ENCODE peak calls at places on chromosome 13, in five cellular contexts. S, X, D, N and F are unnamed samples.

GRCh38 chr13:44955421-44955820 is 33.9 kb downstream of the NUFIP1 start:
- DNase-seq in X (no peak), D (no peak), S (no peak), N (no peak), F (no peak)

GRCh38 chr13:23965346-23965745 is 68.0 kb upstream of the C1QTNF9B start:
- DNase-seq in N (no peak), X (no peak), S (no peak), D (no peak), F (no peak)

GRCh38 chr13:79989251-79989661 is 351.7 kb downstream of the SPRY2 start:
- DNase-seq in N (no peak), S (no peak), D (no peak), X (no peak), F (no peak)

GRCh38 chr13:79386125-79386822 is 19.8 kb downstream of the RBM26 start:
- DNase-seq in N (no peak), D (no peak), X (no peak), S (no peak), F (no peak)

GRCh38 chr13:103007427-103007762 is 58.8 kb downstream of the SLC10A2 start:
- DNase-seq in X (no peak), D (no peak), N (no peak), S (no peak), F (no peak)

GRCh38 chr13:50529154-50529882 is 314.2 kb downstream of the DLEU7 start:
- DNase-seq in X (no peak), N (peak), D (peak), S (peak), F (no peak)

GRCh38 chr13:77434289-77434688 is 101.2 kb upstream of the SCEL start:
- DNase-seq in X (no peak), S (no peak), D (no peak), N (no peak), F (no peak)

GRCh38 chr13:71629167-71629566 is 237.8 kb downstream of the DACH1 start:
- DNase-seq in D (no peak), N (no peak), X (no peak), S (no peak), F (no peak)

GRCh38 chr13:108377646-108378206 is 108.2 kb downstream of the TNFSF13B start:
- DNase-seq in N (no peak), S (no peak), X (no peak), D (no peak), F (no peak)

GRCh38 chr13:102028846-102029245 is 373.0 kb downstream of the FGF14 start:
- DNase-seq in D (no peak), N (no peak), S (no peak), X (no peak), F (no peak)

GRCh38 chr13:65836066-65836465 is 1394.1 kb downstream of the PCDH9 start:
- DNase-seq in S (no peak), N (no peak), D (no peak), X (no peak), F (no peak)

GRCh38 chr13:42486711-42487198 is 87.2 kb upstream of the TNFSF11 start:
- DNase-seq in D (no peak), N (no peak), X (no peak), S (no peak), F (no peak)

GRCh38 chr13:106503272-106503671 is 32.2 kb downstream of the EFNB2 start:
- DNase-seq in D (no peak), S (no peak), N (no peak), X (no peak), F (no peak)

GRCh38 chr13:99626461-99627082 is 125.3 kb downstream of the TM9SF2 start:
- DNase-seq in S (no peak), X (no peak), D (peak), N (no peak), F (no peak)

GRCh38 chr13:113664751-113665581 is 2.1 kb upstream of the GRK1 start:
- DNase-seq in X (no peak), D (no peak), S (no peak), N (no peak), F (no peak)

GRCh38 chr13:73073050-73073449 is 14.2 kb downstream of the KLF5 start:
- DNase-seq in N (no peak), S (no peak), D (no peak), X (no peak), F (no peak)

GRCh38 chr13:59680429-59681024 is 483.2 kb downstream of the DIAPH3 start:
- DNase-seq in S (no peak), D (peak), N (peak), X (no peak), F (no peak)

GRCh38 chr13:24528816-24529398 is 16.3 kb upstream of the PARP4 start:
- DNase-seq in D (no peak), N (no peak), X (no peak), S (no peak), F (no peak)

GRCh38 chr13:44368062-44368591 is 5.5 kb upstream of the SERP2 start:
- DNase-seq in N (peak), S (peak), D (no peak), X (no peak), F (no peak)

GRCh38 chr13:28654276-28654675 is 4.7 kb upstream of the POMP start:
- DNase-seq in S (no peak), X (no peak), D (no peak), N (no peak), F (no peak)

GRCh38 chr13:107271226-107271625 is 703.3 kb upstream of the ARGLU1 start:
- DNase-seq in X (no peak), D (no peak), N (no peak), S (peak), F (no peak)

GRCh38 chr13:102203718-102204117 is 198.1 kb downstream of the FGF14 start:
- DNase-seq in N (no peak), S (peak), X (no peak), D (no peak), F (no peak)

GRCh38 chr13:102677122-102677521 is 17.7 kb downstream of the METTL21C start:
- DNase-seq in X (no peak), N (no peak), S (no peak), D (no peak), F (no peak)

GRCh38 chr13:95697052-95697680 is 20.2 kb downstream of the DNAJC3 start:
- DNase-seq in X (no peak), S (no peak), D (no peak), N (no peak), F (no peak)

GRCh38 chr13:49248433-49249002 is 793 bp downstream of the CDADC1 start:
- DNase-seq in D (no peak), X (peak), N (peak), S (peak), F (no peak)

GRCh38 chr13:112184851-112185371 is 118.0 kb downstream of the SOX1 start:
- DNase-seq in S (no peak), X (no peak), N (no peak), D (no peak), F (no peak)

GRCh38 chr13:112183544-112184145 is 116.7 kb downstream of the SOX1 start:
- DNase-seq in N (no peak), S (no peak), X (no peak), D (no peak), F (no peak)

GRCh38 chr13:112184261-112184660 is 117.3 kb downstream of the SOX1 start:
- DNase-seq in X (no peak), S (no peak), N (no peak), D (no peak), F (no peak)

GRCh38 chr13:112182251-112182650 is 115.3 kb downstream of the SOX1 start:
- DNase-seq in X (no peak), D (no peak), S (no peak), N (no peak), F (no peak)

GRCh38 chr13:112182831-112183543 is 116.0 kb downstream of the SOX1 start:
- DNase-seq in N (no peak), D (no peak), X (peak), S (no peak), F (no peak)
- TF ChIP-seq ZBTB33 in N (no peak), D (no peak), X (no peak), S (no peak), F (no peak)

GRCh38 chr13:26999499-26999898 is 172.1 kb downstream of the USP12 start:
- DNase-seq in N (no peak), X (no peak), D (no peak), S (no peak), F (no peak)
- TF ChIP-seq ZBTB33 in N (no peak), X (no peak), D (no peak), S (no peak), F (no peak)

GRCh38 chr13:112179421-112179820 is 112.5 kb downstream of the SOX1 start:
- DNase-seq in N (no peak), D (no peak), X (no peak), S (no peak), F (no peak)

GRCh38 chr13:112178769-112179168 is 111.8 kb downstream of the SOX1 start:
- DNase-seq in N (no peak), D (no peak), S (no peak), X (no peak), F (no peak)

GRCh38 chr13:112179995-112180394 is 113.0 kb downstream of the SOX1 start:
- DNase-seq in D (no peak), N (no peak), X (no peak), S (no peak), F (no peak)

GRCh38 chr13:112177889-112178288 is 110.9 kb downstream of the SOX1 start:
- DNase-seq in N (no peak), D (no peak), S (no peak), X (no peak), F (no peak)

DNA sequence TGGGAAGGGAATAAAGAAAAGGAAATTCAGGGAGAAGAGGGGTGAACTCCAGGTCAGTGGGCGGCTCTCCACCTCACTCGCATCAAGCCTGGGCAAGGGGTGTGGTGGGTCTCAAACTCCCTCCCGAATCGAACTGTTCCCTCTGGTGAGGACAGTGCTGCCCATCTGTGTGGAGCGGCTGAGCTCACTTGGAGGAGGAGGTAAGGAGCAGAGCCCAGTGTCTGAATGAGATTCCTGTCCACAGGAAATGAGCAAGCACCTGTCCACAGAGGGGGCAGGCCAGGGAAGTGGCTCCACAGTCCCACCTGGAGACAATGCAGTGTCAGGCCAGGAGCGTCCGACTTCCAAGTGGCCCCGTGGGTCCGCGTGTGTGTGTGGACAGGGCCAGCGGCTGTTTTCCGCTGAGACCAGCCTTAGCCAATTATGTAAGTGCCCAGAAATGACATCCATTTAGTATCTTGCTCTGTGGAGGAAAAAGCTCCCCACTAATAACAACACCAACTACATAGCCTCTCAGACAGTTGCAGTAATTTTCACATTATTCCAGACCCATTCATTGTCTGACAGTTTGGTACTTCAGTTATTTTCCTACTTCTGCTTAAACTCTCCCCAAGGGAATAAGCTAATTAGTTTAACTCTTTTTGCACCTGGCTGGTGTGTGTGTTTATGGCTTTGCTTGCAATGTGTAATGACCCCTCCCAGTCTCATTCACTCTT is 114.5 kb downstream of the SOX1 start:
- DNase-seq in X (no peak), D (no peak), S (no peak), N (no peak), F (no peak)
- TF ChIP-seq ZBTB33 in X (no peak), D (no peak), S (no peak), N (no peak), F (no peak)

DNA sequence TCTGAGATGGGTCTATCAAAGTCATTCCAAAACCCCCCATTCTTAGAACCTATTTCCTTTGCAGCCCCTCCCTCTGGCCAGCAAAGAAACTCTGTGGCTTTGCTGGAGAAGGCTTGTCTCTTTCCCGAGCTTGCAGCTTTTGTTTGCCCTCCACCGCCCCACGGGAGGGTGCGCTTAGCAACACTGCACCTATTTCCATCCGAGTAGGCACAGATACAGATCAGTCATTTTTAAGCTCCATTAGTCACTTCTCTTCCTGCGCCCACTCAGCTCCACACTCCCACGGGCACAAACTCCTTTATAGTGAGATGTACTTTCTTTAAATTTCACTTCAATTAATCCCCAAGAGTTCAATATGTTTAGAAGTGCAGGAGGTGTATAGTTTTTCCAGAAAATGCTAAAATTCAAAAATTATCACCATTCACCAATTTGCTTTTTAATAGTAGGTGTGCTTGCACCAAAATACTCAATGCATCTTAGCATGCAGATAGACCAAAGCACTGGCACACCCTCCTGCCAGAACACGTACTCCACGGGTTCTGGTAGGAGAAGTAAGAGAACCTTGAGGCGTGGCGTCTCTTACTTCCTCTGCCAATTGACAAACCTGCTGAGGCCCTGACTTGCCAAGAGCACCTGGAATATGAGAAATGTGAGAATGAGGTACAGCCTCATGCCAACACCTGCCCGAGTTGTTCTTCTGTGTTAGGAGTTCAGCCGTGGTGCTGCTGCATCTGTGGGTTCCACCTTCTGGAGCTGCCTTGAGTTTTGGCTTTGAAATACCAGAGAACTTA is 183.7 kb downstream of the TEX29 start:
- DNase-seq in N (no peak), D (no peak), S (no peak), X (no peak), F (no peak)
- TF ChIP-seq ZBTB33 in N (no peak), D (no peak), S (no peak), X (no peak), F (no peak)